ENCODE peak calls at places on chromosomes 6 and 20, in seven cellular contexts. One of them, this sample, is unnamed.
A peak's percentile ranks its signal among the peaks of the same experiment; 100 is the strongest.

GRCh38 chr6:89413006-89413400 is 930 bp upstream of the RRAGD start:
- DNase-seq in iris pigment epithelial cell: no peak
- DNase-seq in Right ventricle myocardium superior: no peak
- DNase-seq in T follicular helper cell: no peak
- DNase-seq in NCI-H524: no peak
- DNase-seq in CD4-positive, alpha-beta memory T cell: no peak
- DNase-seq in EH: no peak
- DNase-seq in this sample: no peak

GRCh38 chr6:56573624-56574023 is 69.1 kb downstream of the DST start:
- DNase-seq in iris pigment epithelial cell: no peak
- DNase-seq in Right ventricle myocardium superior: no peak
- DNase-seq in T follicular helper cell: no peak
- DNase-seq in NCI-H524: no peak
- DNase-seq in CD4-positive, alpha-beta memory T cell: no peak
- DNase-seq in EH: no peak
- DNase-seq in this sample: no peak

GRCh38 chr20:46348231-46348803 is 40.0 kb upstream of the CDH22 start:
- DNase-seq in iris pigment epithelial cell: peak; percentile 55
- DNase-seq in Right ventricle myocardium superior: peak; percentile 56
- DNase-seq in T follicular helper cell: no peak
- DNase-seq in NCI-H524: peak; percentile 74
- DNase-seq in CD4-positive, alpha-beta memory T cell: no peak
- DNase-seq in EH: peak; percentile 29
- DNase-seq in this sample: peak; percentile 49

GRCh38 chr6:44401138-44401537 is 13.6 kb downstream of the CDC5L start:
- DNase-seq in iris pigment epithelial cell: no peak
- DNase-seq in Right ventricle myocardium superior: no peak
- DNase-seq in T follicular helper cell: no peak
- DNase-seq in NCI-H524: no peak
- DNase-seq in CD4-positive, alpha-beta memory T cell: no peak
- DNase-seq in EH: peak; percentile 28
- DNase-seq in this sample: no peak

GRCh38 chr6:140485740-140486467 is 1111.5 kb upstream of the CITED2 start:
- DNase-seq in iris pigment epithelial cell: peak; percentile 98
- DNase-seq in Right ventricle myocardium superior: no peak
- DNase-seq in T follicular helper cell: no peak
- DNase-seq in NCI-H524: no peak
- DNase-seq in CD4-positive, alpha-beta memory T cell: no peak
- DNase-seq in EH: peak; percentile 92
- DNase-seq in this sample: no peak

GRCh38 chr20:32823078-32823477 is 3.3 kb downstream of the MAPRE1 start:
- DNase-seq in iris pigment epithelial cell: peak; percentile 90
- DNase-seq in Right ventricle myocardium superior: no peak
- DNase-seq in T follicular helper cell: no peak
- DNase-seq in NCI-H524: no peak
- DNase-seq in CD4-positive, alpha-beta memory T cell: no peak
- DNase-seq in EH: peak; percentile 86
- DNase-seq in this sample: no peak

GRCh38 chr20:58084966-58085365 is 143.5 kb downstream of the ANKRD60 start:
- DNase-seq in iris pigment epithelial cell: no peak
- DNase-seq in Right ventricle myocardium superior: no peak
- DNase-seq in T follicular helper cell: no peak
- DNase-seq in NCI-H524: no peak
- DNase-seq in CD4-positive, alpha-beta memory T cell: no peak
- DNase-seq in EH: no peak
- DNase-seq in this sample: no peak

GRCh38 chr6:157554747-157555146 is 173.8 kb downstream of the ZDHHC14 start:
- DNase-seq in iris pigment epithelial cell: no peak
- DNase-seq in Right ventricle myocardium superior: no peak
- DNase-seq in T follicular helper cell: no peak
- DNase-seq in NCI-H524: no peak
- DNase-seq in CD4-positive, alpha-beta memory T cell: no peak
- DNase-seq in EH: no peak
- DNase-seq in this sample: no peak

GRCh38 chr6:113039013-113039412 is 691.9 kb downstream of the RFPL4B start:
- DNase-seq in iris pigment epithelial cell: peak; percentile 7
- DNase-seq in Right ventricle myocardium superior: no peak
- DNase-seq in T follicular helper cell: no peak
- DNase-seq in NCI-H524: peak; percentile 26
- DNase-seq in CD4-positive, alpha-beta memory T cell: no peak
- DNase-seq in EH: no peak
- DNase-seq in this sample: no peak

This sample was measured in DMS 273 treated with DMSO at 0.1 percent for 48 hours.